ENCODE peak calls at places on chromosomes 3 and 15, in eight cellular contexts. H is upper lobe of left lung, I is lower lobe of right lung, G is cardiac muscle cell, D is pancreas, X is H7, T is neuronal stem cell, Y is neural progenitor cell. S is an unnamed sample.
A peak's percentile ranks its signal among the peaks of the same experiment; 100 is the strongest.

GRCh38 chr3:58988041-58988440 is 61.8 kb downstream of the CFAP20DC start:
- DNase-seq in D (no peak), X (no peak), G (no peak), H (no peak), T (no peak), I (no peak), Y (no peak), S (no peak)

GRCh38 chr3:45182915-45183881 is 37.0 kb upstream of the CDCP1 start:
- DNase-seq in D (peak; percentile 78), G (peak; percentile 73), Y (peak; percentile 31), X (peak; percentile 69), H (no peak), I (peak; percentile 55), T (no peak), S (no peak)

GRCh38 chr3:187743195-187744141 is 1.8 kb downstream of the BCL6 start:
- DNase-seq in Y (peak; percentile 58), T (no peak), X (peak; percentile 71), I (peak; percentile 86), D (peak; percentile 44), G (peak; percentile 80), H (peak; percentile 95), S (peak; percentile 89)

GRCh38 chr3:124277516-124277890 is 285.6 kb upstream of the ROPN1 start:
- DNase-seq in H (no peak), D (no peak), T (no peak), I (no peak), X (no peak), G (peak; percentile 82), Y (no peak), S (no peak)

GRCh38 chr3:149299938-149300791 is 33.3 kb downstream of the TM4SF18 start:
- DNase-seq in X (no peak), H (no peak), T (no peak), D (peak; percentile 58), I (no peak), G (peak; percentile 93), Y (no peak), S (no peak)

GRCh38 chr15:70442616-70443321 is 320.6 kb downstream of the UACA start:
- DNase-seq in G (peak; percentile 24), I (no peak), Y (no peak), T (no peak), D (no peak), X (no peak), H (no peak), S (no peak)

GRCh38 chr3:136955813-136956212 is 2.0 kb upstream of the IL20RB start:
- DNase-seq in X (no peak), H (no peak), I (no peak), G (peak; percentile 79), D (no peak), T (no peak), Y (no peak), S (no peak)

GRCh38 chr3:124248471-124249028 is 256.6 kb upstream of the ROPN1 start:
- DNase-seq in G (peak; percentile 88), Y (no peak), I (no peak), X (no peak), H (no peak), D (no peak), T (no peak), S (peak; percentile 66)

GRCh38 chr3:32857921-32858320 is 40.1 kb downstream of the TRIM71 start:
- DNase-seq in Y (no peak), T (no peak), I (no peak), H (no peak), X (no peak), G (no peak), D (no peak), S (no peak)

GRCh38 chr15:95300958-95301357 is 1029.5 kb upstream of the NR2F2 start:
- DNase-seq in Y (no peak), I (no peak), T (no peak), G (peak; percentile 79), H (no peak), D (no peak), X (no peak), S (no peak)

GRCh38 chr3:149618151-149619123 is 39.4 kb downstream of the WWTR1 start:
- DNase-seq in I (no peak), D (no peak), G (peak; percentile 77), T (no peak), Y (no peak), H (no peak), X (no peak), S (no peak)

GRCh38 chr15:81813215-81813614 is 232.6 kb downstream of the MEX3B start:
- DNase-seq in T (no peak), X (peak; percentile 52), D (no peak), G (no peak), Y (peak; percentile 38), H (no peak), I (no peak), S (no peak)

GRCh38 chr15:50886139-50886467 is 22.4 kb upstream of the AP4E1 start:
- DNase-seq in Y (no peak), G (no peak), X (no peak), T (no peak), H (no peak), D (no peak), I (no peak), S (no peak)

GRCh38 chr3:170724599-170724998 is 138.7 kb upstream of the SLC7A14 start:
- DNase-seq in Y (no peak), I (no peak), T (no peak), H (no peak), X (no peak), G (peak; percentile 83), D (no peak), S (no peak)

GRCh38 chr3:4529901-4530588 is 36.9 kb downstream of the ITPR1 start:
- DNase-seq in D (no peak), Y (no peak), H (no peak), G (no peak), I (no peak), X (no peak), T (no peak), S (no peak)

GRCh38 chr3:4528802-4529201 is 35.7 kb downstream of the ITPR1 start:
- DNase-seq in X (no peak), Y (no peak), D (no peak), T (no peak), I (no peak), H (no peak), G (peak; percentile 65), S (no peak)

GRCh38 chr3:4532535-4533112 is 39.5 kb downstream of the ITPR1 start:
- DNase-seq in I (no peak), G (no peak), H (no peak), D (no peak), T (no peak), X (no peak), Y (peak; percentile 11), S (no peak)

GRCh38 chr3:4531478-4532025 is 38.4 kb downstream of the ITPR1 start:
- DNase-seq in T (no peak), G (peak; percentile 65), I (no peak), X (no peak), D (no peak), Y (no peak), H (no peak), S (no peak)

DNA sequence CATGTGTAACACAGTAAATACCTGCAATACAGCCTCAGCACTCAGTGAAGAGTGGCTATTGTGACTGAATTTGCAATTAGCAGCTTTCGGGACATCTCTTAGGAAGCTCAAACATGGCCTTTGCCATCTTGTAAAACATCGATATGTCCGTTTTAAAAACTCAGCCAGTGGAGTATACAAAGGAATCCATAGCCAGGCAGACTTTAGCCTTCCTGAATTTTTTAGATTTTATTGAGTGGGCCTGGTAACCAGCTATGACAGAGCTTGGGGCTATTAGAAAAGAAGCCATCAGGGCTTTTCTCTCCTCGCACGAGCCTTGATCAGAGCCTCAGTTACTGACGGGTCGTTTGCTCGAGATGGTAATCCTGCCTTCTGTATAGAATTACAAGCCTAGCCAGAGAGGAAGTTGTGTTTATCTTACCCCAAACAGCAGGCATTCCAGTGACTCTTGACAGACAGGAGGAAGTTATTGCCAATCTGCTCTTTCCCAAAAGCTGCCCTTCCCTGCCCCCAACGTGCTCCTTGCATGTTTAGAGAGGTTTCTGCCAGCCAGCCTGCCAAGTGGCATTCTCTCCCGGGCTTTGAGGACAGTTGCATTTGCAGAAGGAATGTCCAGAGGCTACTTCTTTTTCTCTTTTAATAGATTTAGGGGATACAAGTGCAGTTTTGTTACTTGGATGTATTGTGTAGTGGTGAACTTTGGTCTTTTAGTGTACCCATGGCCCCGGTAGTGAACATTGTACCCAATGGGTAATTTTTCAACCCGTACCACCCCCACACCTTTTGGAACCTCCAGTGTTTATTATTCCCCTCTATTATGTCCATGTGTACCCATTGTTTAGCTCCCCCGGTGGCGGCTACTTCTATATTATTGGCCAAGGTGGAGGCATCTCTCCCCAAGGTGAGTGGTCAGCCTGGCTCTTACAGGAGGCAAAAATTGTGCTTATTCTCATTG is 40.6 kb downstream of the ITPR1 start:
- DNase-seq in T (no peak), X (peak; percentile 12), I (peak; percentile 75), G (peak; percentile 38), Y (peak; percentile 50), D (peak; percentile 9), H (no peak), S (no peak)
- H3K4me3 ChIP-seq in T (no peak overlapping the region), X (no peak overlapping the region), I (peak overlapping the region; percentile 7), G (no peak overlapping the region), Y (no peak overlapping the region), D (no peak overlapping the region), H (no peak overlapping the region), S (peak overlapping the region; percentile 17)

GRCh38 chr15:89442155-89442554 is 54.2 kb downstream of the RHCG start:
- DNase-seq in D (no peak), H (no peak), T (no peak), Y (no peak), G (no peak), I (no peak), X (no peak), S (no peak)
- H3K4me3 ChIP-seq in D (no peak overlapping the region), H (no peak overlapping the region), T (no peak overlapping the region), Y (no peak overlapping the region), G (no peak overlapping the region), I (no peak overlapping the region), X (no peak overlapping the region), S (no peak overlapping the region)

GRCh38 chr3:1171320-1171719 is 78.5 kb downstream of the CNTN6 start:
- DNase-seq in Y (no peak), D (no peak), G (no peak), T (no peak), I (no peak), X (no peak), H (no peak), S (no peak)
- H3K4me3 ChIP-seq in Y (no peak overlapping the region), D (no peak overlapping the region), G (no peak overlapping the region), T (no peak overlapping the region), I (no peak overlapping the region), X (no peak overlapping the region), H (no peak overlapping the region), S (no peak overlapping the region)

GRCh38 chr3:194138098-194138474 is 2.1 kb downstream of the HES1 start:
- DNase-seq in H (no peak), Y (no peak), I (no peak), X (no peak), G (no peak), T (peak; percentile 42), D (no peak), S (no peak)

GRCh38 chr3:194139977-194140351 is 4.0 kb downstream of the HES1 start:
- DNase-seq in H (no peak), X (no peak), G (no peak), T (no peak), D (no peak), Y (no peak), I (no peak), S (no peak)

GRCh38 chr3:194139085-194139976 is 3.4 kb downstream of the HES1 start:
- DNase-seq in D (no peak), Y (peak; percentile 80), I (no peak), H (peak; percentile 64), T (peak; percentile 62), X (peak; percentile 86), G (peak; percentile 72), S (peak; percentile 54)

GRCh38 chr3:194137314-194138097 is 1.6 kb downstream of the HES1 start:
- DNase-seq in X (peak; percentile 87), I (peak; percentile 86), D (peak; percentile 83), T (peak; percentile 33), G (peak; percentile 65), H (peak; percentile 92), Y (peak; percentile 66), S (peak; percentile 89)

GRCh38 chr3:194138732-194139084 is 2.8 kb downstream of the HES1 start:
- DNase-seq in G (peak; percentile 72), D (no peak), X (no peak), T (no peak), Y (peak; percentile 45), H (no peak), I (no peak), S (no peak)
- H3K4me3 ChIP-seq in G (peak overlapping the region; percentile 49), D (peak overlapping the region; percentile 72), X (no peak overlapping the region), T (no peak overlapping the region), Y (peak overlapping the region; percentile 71), H (peak overlapping the region; percentile 61), I (peak overlapping the region; percentile 72), S (peak overlapping the region; percentile 92)